ENCODE peak calls at places on chromosomes 12 and 14, in eight cellular contexts. S is ovary, H is fibroblast of pulmonary artery, Q is heart left ventricle, Z is AG09309, Y is fibroblast of lung, R is GM23338, P is Peyer's patch. W is an unnamed sample.

GRCh38 chr12:12081836-12082497 is 11.2 kb downstream of the BCL2L14 start:
- DNase-seq in S (no peak), H (peak; percentile 71), Q (no peak), Z (peak; percentile 28), Y (peak; percentile 39), R (peak; percentile 67), P (no peak), W (no peak)

GRCh38 chr12:4274396-4274959 is 916 bp downstream of the CCND2 start:
- DNase-seq in S (peak; percentile 44), H (peak; percentile 21), Q (peak; percentile 55), Z (no peak), Y (no peak), R (peak; percentile 61), P (peak; percentile 44), W (peak; percentile 30)

GRCh38 chr14:60251877-60252276 is 2.9 kb downstream of the PPM1A start:
- DNase-seq in S (no peak), H (no peak), Q (no peak), Z (no peak), Y (no peak), R (no peak), P (no peak), W (no peak)

GRCh38 chr12:52631264-52631663 is 12.9 kb upstream of the KRT73 start:
- DNase-seq in S (no peak), H (no peak), Q (no peak), Z (no peak), Y (no peak), R (no peak), P (no peak), W (no peak)

GRCh38 chr12:121797937-121798801 is 4.7 kb upstream of the RHOF start:
- DNase-seq in S (peak; percentile 89), H (no peak), Q (peak; percentile 90), Z (no peak), Y (peak; percentile 59), R (peak; percentile 49), P (no peak), W (no peak)

GRCh38 chr14:71321556-71322315 is 414.5 kb downstream of the PCNX1 start:
- DNase-seq in S (no peak), H (peak; percentile 79), Q (no peak), Z (no peak), Y (peak; percentile 74), R (peak; percentile 89), P (no peak), W (peak; percentile 3)

GRCh38 chr12:13230500-13230899 is 34.0 kb downstream of the EMP1 start:
- DNase-seq in S (no peak), H (no peak), Q (peak; percentile 33), Z (no peak), Y (no peak), R (no peak), P (no peak), W (no peak)

GRCh38 chr12:114938487-114939210 is 254.7 kb upstream of the TBX3 start:
- DNase-seq in S (no peak), H (no peak), Q (no peak), Z (no peak), Y (no peak), R (no peak), P (no peak), W (peak; percentile 65)

GRCh38 chr14:38828183-38828877 is 274.7 kb downstream of the SEC23A start:
- DNase-seq in S (no peak), H (no peak), Q (no peak), Z (no peak), Y (no peak), R (no peak), P (no peak), W (no peak)

GRCh38 chr14:93954900-93955891 is 21.2 kb downstream of the ASB2 start:
- DNase-seq in S (no peak), H (no peak), Q (no peak), Z (no peak), Y (no peak), R (no peak), P (peak; percentile 76), W (no peak)

GRCh38 chr12:109760031-109760929 is 46.7 kb downstream of the FAM222A start:
- DNase-seq in S (peak; percentile 34), H (no peak), Q (peak; percentile 87), Z (no peak), Y (no peak), R (no peak), P (no peak), W (peak; percentile 1)

GRCh38 chr12:110224379-110225304 is 56.4 kb upstream of the ATP2A2 start:
- DNase-seq in S (no peak), H (peak; percentile 92), Q (no peak), Z (peak; percentile 81), Y (peak; percentile 83), R (peak; percentile 44), P (no peak), W (no peak)

GRCh38 chr14:21090194-21090939 is 8.1 kb downstream of the ZNF219 start:
- DNase-seq in S (peak; percentile 51), H (no peak), Q (no peak), Z (no peak), Y (no peak), R (peak; percentile 87), P (no peak), W (peak; percentile 64)
- TF ChIP-seq CTCF in S (peak; percentile 22), H (peak; percentile 38), Q (peak; percentile 25), Z (peak; percentile 54), Y (peak; percentile 39), R (peak; percentile 71), P (peak; percentile 26), W (peak; percentile 52)

GRCh38 chr14:65588426-65589140 is 176.1 kb downstream of the FUT8 start:
- DNase-seq in S (no peak), H (no peak), Q (no peak), Z (no peak), Y (peak; percentile 43), R (no peak), P (no peak), W (no peak)
- TF ChIP-seq CTCF in S (no peak), H (no peak), Q (no peak), Z (no peak), Y (no peak), R (no peak), P (no peak), W (no peak)

GRCh38 chr14:105012171-105012985 is 8.5 kb downstream of the CDCA4 start:
- DNase-seq in S (no peak), H (no peak), Q (no peak), Z (no peak), Y (no peak), R (no peak), P (no peak), W (no peak)

GRCh38 chr14:105014631-105015030 is 6.3 kb downstream of the CDCA4 start:
- DNase-seq in S (no peak), H (no peak), Q (no peak), Z (no peak), Y (no peak), R (no peak), P (no peak), W (no peak)

GRCh38 chr14:105014032-105014431 is 6.9 kb downstream of the CDCA4 start:
- DNase-seq in S (no peak), H (no peak), Q (no peak), Z (no peak), Y (no peak), R (no peak), P (no peak), W (no peak)

GRCh38 chr14:105011312-105011990 is 9.4 kb downstream of the CDCA4 start:
- DNase-seq in S (no peak), H (no peak), Q (no peak), Z (no peak), Y (no peak), R (no peak), P (no peak), W (no peak)

GRCh38 chr14:105013150-105013787 is 7.6 kb downstream of the CDCA4 start:
- DNase-seq in S (no peak), H (no peak), Q (peak; percentile 58), Z (no peak), Y (no peak), R (no peak), P (no peak), W (no peak)
- TF ChIP-seq CTCF in S (no peak), H (peak; percentile 1), Q (no peak), Z (no peak), Y (no peak), R (no peak), P (no peak), W (no peak)

GRCh38 chr12:49568442-49568776 is 467 bp upstream of the MCRS1 start:
- DNase-seq in S (no peak), H (no peak), Q (no peak), Z (no peak), Y (no peak), R (no peak), P (no peak), W (no peak)

GRCh38 chr12:49567302-49567610 is 686 bp downstream of the MCRS1 start:
- DNase-seq in S (no peak), H (no peak), Q (no peak), Z (no peak), Y (no peak), R (no peak), P (no peak), W (no peak)

GRCh38 chr12:49566361-49566760 is 1.6 kb downstream of the MCRS1 start:
- DNase-seq in S (no peak), H (no peak), Q (peak; percentile 25), Z (no peak), Y (no peak), R (no peak), P (no peak), W (no peak)

GRCh38 chr12:49565956-49566265 is 2.0 kb downstream of the MCRS1 start:
- DNase-seq in S (no peak), H (no peak), Q (no peak), Z (no peak), Y (no peak), R (no peak), P (no peak), W (no peak)

GRCh38 chr12:49567611-49568441 is at the start of gene MCRS1:
- DNase-seq in S (peak; percentile 89), H (peak; percentile 93), Q (peak; percentile 92), Z (peak; percentile 67), Y (peak; percentile 85), R (peak; percentile 98), P (peak; percentile 93), W (peak; percentile 85)
- TF ChIP-seq CTCF in S (no peak), H (no peak), Q (no peak), Z (no peak), Y (no peak), R (no peak), P (no peak), W (no peak)